ENCODE peak calls at places on chromosomes 1 and 21, in ten cellular contexts. One of them, this sample, is unnamed.

GRCh38 chr1:195005338-195005737 is 1602.9 kb downstream of the KCNT2 start:
- DNase-seq in heart right ventricle: no peak
- DNase-seq in A549: no peak
- DNase-seq in lower lobe of right lung: no peak
- DNase-seq in fibroblast of lung: no peak
- DNase-seq in endothelial cell of umbilical vein: no peak
- DNase-seq in ovary: no peak
- DNase-seq in mesendoderm: no peak
- DNase-seq in PC-9: no peak
- DNase-seq in left ventricle myocardium inferior: no peak
- DNase-seq in this sample: no peak

GRCh38 chr1:31054349-31054748 is 11.2 kb downstream of the PUM1 start:
- DNase-seq in endothelial cell of umbilical vein: no peak
- DNase-seq in ovary: no peak
- DNase-seq in lower lobe of right lung: no peak
- DNase-seq in mesendoderm: no peak
- DNase-seq in heart right ventricle: no peak
- DNase-seq in PC-9: no peak
- DNase-seq in left ventricle myocardium inferior: no peak
- DNase-seq in fibroblast of lung: peak
- DNase-seq in A549: no peak
- DNase-seq in this sample: no peak

GRCh38 chr1:20551945-20552727 is at the start of gene FAM43B:
- DNase-seq in PC-9: no peak
- DNase-seq in fibroblast of lung: peak
- DNase-seq in endothelial cell of umbilical vein: peak
- DNase-seq in lower lobe of right lung: no peak
- DNase-seq in mesendoderm: peak
- DNase-seq in ovary: no peak
- DNase-seq in heart right ventricle: peak
- DNase-seq in left ventricle myocardium inferior: peak
- DNase-seq in A549: peak
- DNase-seq in this sample: no peak

GRCh38 chr21:41966872-41967621 is 13.2 kb upstream of the C2CD2 start:
- DNase-seq in ovary: no peak
- DNase-seq in heart right ventricle: no peak
- DNase-seq in lower lobe of right lung: no peak
- DNase-seq in left ventricle myocardium inferior: no peak
- DNase-seq in fibroblast of lung: no peak
- DNase-seq in mesendoderm: no peak
- DNase-seq in endothelial cell of umbilical vein: no peak
- DNase-seq in PC-9: no peak
- DNase-seq in A549: no peak
- DNase-seq in this sample: no peak

GRCh38 chr1:203340112-203340804 is 10.7 kb downstream of the FMOD start:
- DNase-seq in mesendoderm: peak
- DNase-seq in heart right ventricle: peak
- DNase-seq in ovary: peak
- DNase-seq in fibroblast of lung: peak
- DNase-seq in endothelial cell of umbilical vein: peak
- DNase-seq in left ventricle myocardium inferior: peak
- DNase-seq in lower lobe of right lung: peak
- DNase-seq in A549: peak
- DNase-seq in PC-9: peak
- DNase-seq in this sample: peak

GRCh38 chr1:231512147-231512698 is 16.2 kb upstream of the TSNAX start:
- DNase-seq in PC-9: peak
- DNase-seq in mesendoderm: no peak
- DNase-seq in ovary: no peak
- DNase-seq in A549: peak
- DNase-seq in fibroblast of lung: peak
- DNase-seq in heart right ventricle: no peak
- DNase-seq in lower lobe of right lung: no peak
- DNase-seq in left ventricle myocardium inferior: no peak
- DNase-seq in endothelial cell of umbilical vein: no peak
- DNase-seq in this sample: no peak

GRCh38 chr21:34967509-34968289 is 81.4 kb downstream of the RUNX1 start:
- DNase-seq in fibroblast of lung: no peak
- DNase-seq in lower lobe of right lung: no peak
- DNase-seq in heart right ventricle: no peak
- DNase-seq in A549: peak
- DNase-seq in ovary: no peak
- DNase-seq in PC-9: peak
- DNase-seq in endothelial cell of umbilical vein: no peak
- DNase-seq in mesendoderm: peak
- DNase-seq in left ventricle myocardium inferior: no peak
- DNase-seq in this sample: no peak

GRCh38 chr1:88655685-88656299 is 28.3 kb upstream of the PKN2 start:
- DNase-seq in A549: no peak
- DNase-seq in ovary: no peak
- DNase-seq in PC-9: no peak
- DNase-seq in fibroblast of lung: peak
- DNase-seq in endothelial cell of umbilical vein: peak
- DNase-seq in lower lobe of right lung: no peak
- DNase-seq in mesendoderm: no peak
- DNase-seq in left ventricle myocardium inferior: no peak
- DNase-seq in heart right ventricle: no peak
- DNase-seq in this sample: no peak

GRCh38 chr1:17089496-17089895 is 29.8 kb downstream of the PADI2 start:
- DNase-seq in fibroblast of lung: no peak
- DNase-seq in lower lobe of right lung: no peak
- DNase-seq in left ventricle myocardium inferior: no peak
- DNase-seq in A549: no peak
- DNase-seq in endothelial cell of umbilical vein: no peak
- DNase-seq in PC-9: no peak
- DNase-seq in heart right ventricle: no peak
- DNase-seq in mesendoderm: no peak
- DNase-seq in ovary: no peak
- DNase-seq in this sample: peak

GRCh38 chr21:43824250-43824882 is 35.0 kb downstream of the RRP1 start:
- DNase-seq in left ventricle myocardium inferior: no peak
- DNase-seq in endothelial cell of umbilical vein: no peak
- DNase-seq in ovary: no peak
- DNase-seq in mesendoderm: no peak
- DNase-seq in heart right ventricle: no peak
- DNase-seq in lower lobe of right lung: no peak
- DNase-seq in A549: no peak
- DNase-seq in fibroblast of lung: peak
- DNase-seq in PC-9: no peak
- DNase-seq in this sample: no peak

GRCh38 chr1:66371233-66372005 is 162.5 kb upstream of the SGIP1 start:
- DNase-seq in lower lobe of right lung: no peak
- DNase-seq in endothelial cell of umbilical vein: peak
- DNase-seq in fibroblast of lung: peak
- DNase-seq in mesendoderm: peak
- DNase-seq in ovary: no peak
- DNase-seq in heart right ventricle: no peak
- DNase-seq in PC-9: no peak
- DNase-seq in A549: no peak
- DNase-seq in left ventricle myocardium inferior: no peak
- DNase-seq in this sample: no peak

GRCh38 chr1:65247419-65248359 is 61.7 kb upstream of the DNAJC6 start:
- DNase-seq in fibroblast of lung: peak
- DNase-seq in mesendoderm: no peak
- DNase-seq in PC-9: peak
- DNase-seq in A549: no peak
- DNase-seq in lower lobe of right lung: no peak
- DNase-seq in endothelial cell of umbilical vein: peak
- DNase-seq in heart right ventricle: no peak
- DNase-seq in ovary: no peak
- DNase-seq in left ventricle myocardium inferior: no peak
- DNase-seq in this sample: peak

GRCh38 chr21:42122808-42123207 is 51.7 kb downstream of the UMODL1 start:
- DNase-seq in A549: no peak
- DNase-seq in left ventricle myocardium inferior: no peak
- DNase-seq in PC-9: no peak
- DNase-seq in mesendoderm: no peak
- DNase-seq in ovary: no peak
- DNase-seq in fibroblast of lung: no peak
- DNase-seq in endothelial cell of umbilical vein: no peak
- DNase-seq in lower lobe of right lung: no peak
- DNase-seq in heart right ventricle: no peak
- DNase-seq in this sample: no peak

GRCh38 chr1:12439083-12439482 is 178.9 kb downstream of the DHRS3 start:
- DNase-seq in mesendoderm: no peak
- DNase-seq in endothelial cell of umbilical vein: no peak
- DNase-seq in left ventricle myocardium inferior: no peak
- DNase-seq in fibroblast of lung: no peak
- DNase-seq in lower lobe of right lung: no peak
- DNase-seq in A549: no peak
- DNase-seq in PC-9: no peak
- DNase-seq in ovary: no peak
- DNase-seq in heart right ventricle: no peak
- DNase-seq in this sample: no peak
- H3K27ac ChIP-seq in mesendoderm: no peak
- H3K27ac ChIP-seq in endothelial cell of umbilical vein: no peak
- H3K27ac ChIP-seq in left ventricle myocardium inferior: peak
- H3K27ac ChIP-seq in fibroblast of lung: no peak
- H3K27ac ChIP-seq in lower lobe of right lung: no peak
- H3K27ac ChIP-seq in A549: peak
- H3K27ac ChIP-seq in PC-9: no peak
- H3K27ac ChIP-seq in ovary: no peak
- H3K27ac ChIP-seq in heart right ventricle: no peak
- H3K27ac ChIP-seq in this sample: no peak

DNA sequence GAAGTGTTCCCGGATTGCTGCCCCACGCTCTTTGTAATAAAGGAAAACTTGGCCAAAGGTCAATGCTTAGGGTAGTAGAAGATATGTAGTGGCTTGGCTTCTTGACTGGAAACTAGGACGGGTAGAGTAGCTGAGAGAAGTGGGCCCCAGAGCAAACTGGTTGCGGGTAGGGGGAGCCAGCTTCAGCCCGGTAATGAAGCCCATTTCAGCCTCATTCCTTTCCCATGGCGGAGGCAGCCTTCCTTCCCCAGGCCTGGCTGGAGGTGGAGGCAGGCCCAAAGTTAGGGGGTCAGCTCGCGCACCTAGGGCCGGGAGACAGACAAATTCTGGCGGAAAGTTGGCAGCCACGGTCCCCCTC is 374 bp upstream of the NEXN start:
- DNase-seq in ovary: no peak
- DNase-seq in PC-9: no peak
- DNase-seq in heart right ventricle: no peak
- DNase-seq in endothelial cell of umbilical vein: no peak
- DNase-seq in left ventricle myocardium inferior: no peak
- DNase-seq in lower lobe of right lung: no peak
- DNase-seq in mesendoderm: no peak
- DNase-seq in A549: peak
- DNase-seq in fibroblast of lung: peak
- DNase-seq in this sample: no peak
- H3K27ac ChIP-seq in ovary: peak
- H3K27ac ChIP-seq in PC-9: no peak
- H3K27ac ChIP-seq in heart right ventricle: peak
- H3K27ac ChIP-seq in endothelial cell of umbilical vein: peak
- H3K27ac ChIP-seq in left ventricle myocardium inferior: peak
- H3K27ac ChIP-seq in lower lobe of right lung: peak
- H3K27ac ChIP-seq in mesendoderm: peak
- H3K27ac ChIP-seq in A549: peak
- H3K27ac ChIP-seq in fibroblast of lung: peak
- H3K27ac ChIP-seq in this sample: peak

DNA sequence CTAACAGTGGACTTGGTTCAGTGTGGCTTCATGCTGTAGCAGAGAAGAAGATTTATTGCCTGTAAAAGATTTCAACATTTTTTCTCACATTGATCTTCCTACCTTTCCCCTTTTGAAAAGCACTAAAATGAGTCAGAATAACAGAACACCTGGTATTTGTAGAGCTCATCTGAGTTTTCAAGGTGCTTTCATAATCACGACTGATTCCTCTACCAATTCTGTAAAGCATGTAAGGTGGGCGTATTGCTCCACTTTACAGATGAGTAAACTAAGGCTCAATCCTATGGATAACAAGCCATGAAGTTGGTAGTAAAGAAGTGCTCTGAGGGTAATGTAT is 227.9 kb upstream of the KIAA0040 start:
- DNase-seq in lower lobe of right lung: no peak
- DNase-seq in endothelial cell of umbilical vein: no peak
- DNase-seq in mesendoderm: no peak
- DNase-seq in fibroblast of lung: no peak
- DNase-seq in A549: no peak
- DNase-seq in PC-9: no peak
- DNase-seq in left ventricle myocardium inferior: no peak
- DNase-seq in heart right ventricle: no peak
- DNase-seq in ovary: no peak
- DNase-seq in this sample: no peak
- H3K27ac ChIP-seq in lower lobe of right lung: no peak
- H3K27ac ChIP-seq in endothelial cell of umbilical vein: no peak
- H3K27ac ChIP-seq in mesendoderm: no peak
- H3K27ac ChIP-seq in fibroblast of lung: no peak
- H3K27ac ChIP-seq in A549: no peak
- H3K27ac ChIP-seq in PC-9: no peak
- H3K27ac ChIP-seq in left ventricle myocardium inferior: no peak
- H3K27ac ChIP-seq in heart right ventricle: no peak
- H3K27ac ChIP-seq in ovary: no peak
- H3K27ac ChIP-seq in this sample: no peak

GRCh38 chr1:116908266-116908665 is 1.4 kb upstream of the PTGFRN start:
- DNase-seq in mesendoderm: no peak
- DNase-seq in lower lobe of right lung: no peak
- DNase-seq in left ventricle myocardium inferior: no peak
- DNase-seq in PC-9: no peak
- DNase-seq in fibroblast of lung: no peak
- DNase-seq in endothelial cell of umbilical vein: no peak
- DNase-seq in A549: no peak
- DNase-seq in heart right ventricle: no peak
- DNase-seq in ovary: no peak
- DNase-seq in this sample: no peak
- H3K27ac ChIP-seq in mesendoderm: no peak
- H3K27ac ChIP-seq in lower lobe of right lung: no peak
- H3K27ac ChIP-seq in left ventricle myocardium inferior: no peak
- H3K27ac ChIP-seq in PC-9: no peak
- H3K27ac ChIP-seq in fibroblast of lung: no peak
- H3K27ac ChIP-seq in endothelial cell of umbilical vein: no peak
- H3K27ac ChIP-seq in A549: no peak
- H3K27ac ChIP-seq in heart right ventricle: no peak
- H3K27ac ChIP-seq in ovary: no peak
- H3K27ac ChIP-seq in this sample: no peak

This sample was measured in substantia nigra.